ENCODE peak calls at places on chromosome 10, in seven cellular contexts. Z, P, Y, A, F, L and D are unnamed samples.

GRCh38 chr10:110355922-110356627 is 51.4 kb upstream of the SMNDC1 start:
- DNase-seq in Z (no peak), P (no peak), Y (no peak), A (no peak), F (no peak), L (peak; percentile 53), D (no peak)

GRCh38 chr10:7984896-7985295 is 69.6 kb upstream of the GATA3 start:
- DNase-seq in Z (no peak), P (no peak), Y (no peak), A (no peak), F (no peak), L (no peak), D (no peak)

GRCh38 chr10:104293021-104293420 is 24.0 kb downstream of the GSTO2 start:
- DNase-seq in Z (no peak), P (no peak), Y (no peak), A (no peak), F (peak; percentile 76), L (no peak), D (no peak)

GRCh38 chr10:111209666-111210065 is 132.8 kb downstream of the ADRA2A start:
- DNase-seq in Z (no peak), P (no peak), Y (no peak), A (no peak), F (peak; percentile 72), L (no peak), D (no peak)

GRCh38 chr10:67603701-67604100 is 92.3 kb downstream of the CTNNA3 start:
- DNase-seq in Z (no peak), P (no peak), Y (no peak), A (no peak), F (peak; percentile 27), L (no peak), D (no peak)

GRCh38 chr10:18594574-18595156 is 56.7 kb downstream of the NSUN6 start:
- DNase-seq in Z (no peak), P (no peak), Y (no peak), A (no peak), F (no peak), L (no peak), D (no peak)

GRCh38 chr10:6530211-6530840 is 49.8 kb downstream of the PRKCQ start:
- DNase-seq in Z (no peak), P (no peak), Y (peak; percentile 66), A (no peak), F (no peak), L (peak; percentile 73), D (no peak)

GRCh38 chr10:6405713-6406112 is 174.4 kb downstream of the PRKCQ start:
- DNase-seq in Z (no peak), P (no peak), Y (no peak), A (no peak), F (no peak), L (no peak), D (no peak)

GRCh38 chr10:122468923-122469781 is 7.8 kb downstream of the HTRA1 start:
- DNase-seq in Z (no peak), P (no peak), Y (no peak), A (no peak), F (peak; percentile 99), L (no peak), D (no peak)

GRCh38 chr10:18737841-18738240 is 78.6 kb downstream of the ARL5B start:
- DNase-seq in Z (no peak), P (no peak), Y (no peak), A (no peak), F (peak; percentile 97), L (no peak), D (no peak)

GRCh38 chr10:8054498-8055407 is at the start of gene GATA3:
- DNase-seq in Z (no peak), P (no peak), Y (peak; percentile 66), A (no peak), F (peak; percentile 46), L (peak; percentile 74), D (no peak)

GRCh38 chr10:46992794-46993552 is 81.7 kb downstream of the PTPN20 start:
- DNase-seq in Z (no peak), P (no peak), Y (no peak), A (peak; percentile 13), F (peak; percentile 85), L (no peak), D (peak; percentile 24)

GRCh38 chr10:34981834-34982233 is 108.3 kb downstream of the CUL2 start:
- DNase-seq in Z (no peak), P (no peak), Y (no peak), A (no peak), F (no peak), L (no peak), D (no peak)